ENCODE peak calls at places on chromosomes 4 and X, in ten cellular contexts. One of them, this sample, is unnamed.

GRCh38 chrX:129262912-129263311 is 260.4 kb downstream of the SMARCA1 start:
- DNase-seq in NT2/D1: no peak
- DNase-seq in T-helper 9 cell: no peak
- DNase-seq in stimulated activated CD4-positive, alpha-beta T cell treated with anti-CD3 and anti-CD28 coated beads, Interleukin-2, amount 100 ng/mL, for 24 hours: no peak
- DNase-seq in cardiac muscle cell: no peak
- DNase-seq in activated CD4-positive, alpha-beta T cell treated with anti-CD3 and anti-CD28 coated beads for 48 hours: no peak
- DNase-seq in putamen: no peak
- DNase-seq in naive thymus-derived CD4-positive, alpha-beta T cell: no peak
- DNase-seq in AG09309: no peak
- DNase-seq in left ventricle myocardium inferior: no peak
- DNase-seq in this sample: no peak

GRCh38 chr4:156941940-156942548 is 29.6 kb downstream of the PDGFC start:
- DNase-seq in cardiac muscle cell: peak; percentile 89
- DNase-seq in naive thymus-derived CD4-positive, alpha-beta T cell: no peak
- DNase-seq in AG09309: peak; percentile 42
- DNase-seq in T-helper 9 cell: no peak
- DNase-seq in putamen: no peak
- DNase-seq in left ventricle myocardium inferior: no peak
- DNase-seq in NT2/D1: peak; percentile 6
- DNase-seq in activated CD4-positive, alpha-beta T cell treated with anti-CD3 and anti-CD28 coated beads for 48 hours: no peak
- DNase-seq in stimulated activated CD4-positive, alpha-beta T cell treated with anti-CD3 and anti-CD28 coated beads, Interleukin-2, amount 100 ng/mL, for 24 hours: no peak
- DNase-seq in this sample: no peak

GRCh38 chr4:98689507-98690174 is 31.2 kb upstream of the TSPAN5 start:
- DNase-seq in cardiac muscle cell: no peak
- DNase-seq in naive thymus-derived CD4-positive, alpha-beta T cell: peak; percentile 20
- DNase-seq in putamen: no peak
- DNase-seq in stimulated activated CD4-positive, alpha-beta T cell treated with anti-CD3 and anti-CD28 coated beads, Interleukin-2, amount 100 ng/mL, for 24 hours: no peak
- DNase-seq in AG09309: no peak
- DNase-seq in T-helper 9 cell: no peak
- DNase-seq in NT2/D1: no peak
- DNase-seq in activated CD4-positive, alpha-beta T cell treated with anti-CD3 and anti-CD28 coated beads for 48 hours: no peak
- DNase-seq in left ventricle myocardium inferior: no peak
- DNase-seq in this sample: no peak

GRCh38 chr4:82578935-82579334 is 17.1 kb upstream of the TMEM150C start:
- DNase-seq in naive thymus-derived CD4-positive, alpha-beta T cell: no peak
- DNase-seq in cardiac muscle cell: no peak
- DNase-seq in putamen: no peak
- DNase-seq in T-helper 9 cell: no peak
- DNase-seq in NT2/D1: no peak
- DNase-seq in left ventricle myocardium inferior: no peak
- DNase-seq in activated CD4-positive, alpha-beta T cell treated with anti-CD3 and anti-CD28 coated beads for 48 hours: no peak
- DNase-seq in stimulated activated CD4-positive, alpha-beta T cell treated with anti-CD3 and anti-CD28 coated beads, Interleukin-2, amount 100 ng/mL, for 24 hours: no peak
- DNase-seq in AG09309: no peak
- DNase-seq in this sample: no peak

GRCh38 chrX:46635186-46635585 is 61.6 kb downstream of the CHST7 start:
- DNase-seq in putamen: no peak
- DNase-seq in NT2/D1: no peak
- DNase-seq in cardiac muscle cell: no peak
- DNase-seq in stimulated activated CD4-positive, alpha-beta T cell treated with anti-CD3 and anti-CD28 coated beads, Interleukin-2, amount 100 ng/mL, for 24 hours: no peak
- DNase-seq in T-helper 9 cell: no peak
- DNase-seq in left ventricle myocardium inferior: no peak
- DNase-seq in naive thymus-derived CD4-positive, alpha-beta T cell: no peak
- DNase-seq in AG09309: no peak
- DNase-seq in activated CD4-positive, alpha-beta T cell treated with anti-CD3 and anti-CD28 coated beads for 48 hours: no peak
- DNase-seq in this sample: no peak

GRCh38 chr4:110139815-110140214 is 58.6 kb downstream of the ELOVL6 start:
- DNase-seq in left ventricle myocardium inferior: no peak
- DNase-seq in putamen: no peak
- DNase-seq in stimulated activated CD4-positive, alpha-beta T cell treated with anti-CD3 and anti-CD28 coated beads, Interleukin-2, amount 100 ng/mL, for 24 hours: no peak
- DNase-seq in NT2/D1: no peak
- DNase-seq in T-helper 9 cell: no peak
- DNase-seq in cardiac muscle cell: no peak
- DNase-seq in activated CD4-positive, alpha-beta T cell treated with anti-CD3 and anti-CD28 coated beads for 48 hours: no peak
- DNase-seq in naive thymus-derived CD4-positive, alpha-beta T cell: no peak
- DNase-seq in AG09309: no peak
- DNase-seq in this sample: no peak

GRCh38 chrX:28042260-28042659 is 61.0 kb upstream of the DCAF8L1 start:
- DNase-seq in putamen: no peak
- DNase-seq in stimulated activated CD4-positive, alpha-beta T cell treated with anti-CD3 and anti-CD28 coated beads, Interleukin-2, amount 100 ng/mL, for 24 hours: no peak
- DNase-seq in cardiac muscle cell: no peak
- DNase-seq in AG09309: no peak
- DNase-seq in NT2/D1: no peak
- DNase-seq in naive thymus-derived CD4-positive, alpha-beta T cell: no peak
- DNase-seq in activated CD4-positive, alpha-beta T cell treated with anti-CD3 and anti-CD28 coated beads for 48 hours: no peak
- DNase-seq in T-helper 9 cell: no peak
- DNase-seq in left ventricle myocardium inferior: no peak
- DNase-seq in this sample: no peak

GRCh38 chr4:102760645-102761477 is at the start of gene MANBA:
- DNase-seq in stimulated activated CD4-positive, alpha-beta T cell treated with anti-CD3 and anti-CD28 coated beads, Interleukin-2, amount 100 ng/mL, for 24 hours: peak; percentile 88
- DNase-seq in naive thymus-derived CD4-positive, alpha-beta T cell: peak; percentile 78
- DNase-seq in T-helper 9 cell: peak; percentile 81
- DNase-seq in cardiac muscle cell: peak; percentile 90
- DNase-seq in AG09309: no peak
- DNase-seq in left ventricle myocardium inferior: peak; percentile 86
- DNase-seq in putamen: peak; percentile 89
- DNase-seq in activated CD4-positive, alpha-beta T cell treated with anti-CD3 and anti-CD28 coated beads for 48 hours: peak; percentile 88
- DNase-seq in NT2/D1: peak; percentile 49
- DNase-seq in this sample: peak; percentile 74

GRCh38 chrX:65643786-65644111 is 23.7 kb upstream of the MSN start:
- DNase-seq in activated CD4-positive, alpha-beta T cell treated with anti-CD3 and anti-CD28 coated beads for 48 hours: no peak
- DNase-seq in AG09309: no peak
- DNase-seq in stimulated activated CD4-positive, alpha-beta T cell treated with anti-CD3 and anti-CD28 coated beads, Interleukin-2, amount 100 ng/mL, for 24 hours: no peak
- DNase-seq in naive thymus-derived CD4-positive, alpha-beta T cell: no peak
- DNase-seq in T-helper 9 cell: no peak
- DNase-seq in cardiac muscle cell: no peak
- DNase-seq in NT2/D1: no peak
- DNase-seq in left ventricle myocardium inferior: no peak
- DNase-seq in putamen: no peak
- DNase-seq in this sample: no peak

GRCh38 chr4:65399131-65399530 is 271.2 kb downstream of the EPHA5 start:
- DNase-seq in cardiac muscle cell: no peak
- DNase-seq in T-helper 9 cell: no peak
- DNase-seq in putamen: no peak
- DNase-seq in stimulated activated CD4-positive, alpha-beta T cell treated with anti-CD3 and anti-CD28 coated beads, Interleukin-2, amount 100 ng/mL, for 24 hours: no peak
- DNase-seq in activated CD4-positive, alpha-beta T cell treated with anti-CD3 and anti-CD28 coated beads for 48 hours: no peak
- DNase-seq in naive thymus-derived CD4-positive, alpha-beta T cell: no peak
- DNase-seq in AG09309: no peak
- DNase-seq in left ventricle myocardium inferior: no peak
- DNase-seq in NT2/D1: no peak
- DNase-seq in this sample: no peak

GRCh38 chr4:3389879-3390840 is 51.6 kb upstream of the HGFAC start:
- DNase-seq in activated CD4-positive, alpha-beta T cell treated with anti-CD3 and anti-CD28 coated beads for 48 hours: no peak
- DNase-seq in putamen: no peak
- DNase-seq in left ventricle myocardium inferior: peak; percentile 16
- DNase-seq in stimulated activated CD4-positive, alpha-beta T cell treated with anti-CD3 and anti-CD28 coated beads, Interleukin-2, amount 100 ng/mL, for 24 hours: no peak
- DNase-seq in naive thymus-derived CD4-positive, alpha-beta T cell: no peak
- DNase-seq in cardiac muscle cell: peak; percentile 28
- DNase-seq in T-helper 9 cell: no peak
- DNase-seq in AG09309: no peak
- DNase-seq in NT2/D1: no peak
- DNase-seq in this sample: peak; percentile 10

GRCh38 chr4:7765676-7766075 is 174.0 kb downstream of the AFAP1 start:
- DNase-seq in left ventricle myocardium inferior: peak; percentile 1
- DNase-seq in NT2/D1: no peak
- DNase-seq in naive thymus-derived CD4-positive, alpha-beta T cell: no peak
- DNase-seq in stimulated activated CD4-positive, alpha-beta T cell treated with anti-CD3 and anti-CD28 coated beads, Interleukin-2, amount 100 ng/mL, for 24 hours: no peak
- DNase-seq in AG09309: no peak
- DNase-seq in activated CD4-positive, alpha-beta T cell treated with anti-CD3 and anti-CD28 coated beads for 48 hours: no peak
- DNase-seq in T-helper 9 cell: no peak
- DNase-seq in cardiac muscle cell: no peak
- DNase-seq in putamen: no peak
- DNase-seq in this sample: no peak